ENCODE peak calls at places on chromosome 16, in five cellular contexts. S is stimulated activated naive B cell treated with anti-CD40 and anti-IgM and Interleukin-4, amounts not matched to agents 10 μg/mL and 1 μg/mL and 100 μg/mL, for 72 hours; B is amniotic epithelial cell; C is SW480; G is T-helper 1 cell. Q is an unnamed sample.

GRCh38 chr16:3651461-3652372 is 2.8 kb upstream of the DNASE1 start:
- DNase-seq in S (no peak), B (no peak), C (no peak), G (no peak), Q (no peak)

GRCh38 chr16:75486014-75486404 is 9.2 kb downstream of the CHST6 start:
- DNase-seq in S (no peak), B (no peak), C (peak), G (no peak), Q (no peak)

GRCh38 chr16:67718668-67719047 is 458 bp downstream of the GFOD2 start:
- DNase-seq in S (peak), B (no peak), C (no peak), G (no peak), Q (no peak)

GRCh38 chr16:53090591-53091507 is 36.1 kb downstream of the CHD9 start:
- DNase-seq in S (peak), B (peak), C (peak), G (no peak), Q (peak)

GRCh38 chr16:85308585-85309540 is 196.6 kb upstream of the CIBAR2 start:
- DNase-seq in S (no peak), B (no peak), C (no peak), G (no peak), Q (no peak)

GRCh38 chr16:1277945-1278282 is 22.0 kb downstream of the TPSD1 start:
- DNase-seq in S (no peak), B (no peak), C (no peak), G (no peak), Q (no peak)

GRCh38 chr16:52383640-52384292 is 163.2 kb downstream of the TOX3 start:
- DNase-seq in S (no peak), B (no peak), C (peak), G (no peak), Q (no peak)

GRCh38 chr16:85969159-85969558 is 70.2 kb downstream of the IRF8 start:
- DNase-seq in S (no peak), B (peak), C (no peak), G (no peak), Q (peak)

GRCh38 chr16:12971216-12971615 is 69.8 kb downstream of the SHISA9 start:
- DNase-seq in S (no peak), B (peak), C (peak), G (no peak), Q (peak)

GRCh38 chr16:65895486-65895885 is 471.0 kb upstream of the CDH5 start:
- DNase-seq in S (no peak), B (no peak), C (no peak), G (no peak), Q (no peak)

GRCh38 chr16:47276522-47276921 is 132.8 kb upstream of the NETO2 start:
- DNase-seq in S (no peak), B (no peak), C (no peak), G (no peak), Q (no peak)

GRCh38 chr16:85621698-85622433 is 8.7 kb downstream of the GSE1 start:
- DNase-seq in S (no peak), B (no peak), C (no peak), G (no peak), Q (no peak)

GRCh38 chr16:63447121-63447520 is 1410.9 kb upstream of the CDH8 start:
- DNase-seq in S (no peak), B (no peak), C (peak), G (no peak), Q (no peak)

GRCh38 chr16:12289175-12290063 is 312.9 kb downstream of the SNX29 start:
- DNase-seq in S (no peak), B (no peak), C (no peak), G (no peak), Q (no peak)

GRCh38 chr16:6170022-6170421 is 1072.4 kb upstream of the EEF2KMT start:
- DNase-seq in S (no peak), B (no peak), C (no peak), G (no peak), Q (no peak)

Q was measured in astrocyte.